ENCODE peak calls at places on chromosome 21, in four cellular contexts. One of them, this sample, is unnamed.

GRCh38 chr21:40568756-40569155 is 278.2 kb downstream of the DSCAM start:
- DNase-seq in GM12878: no peak
- DNase-seq in H1: no peak
- DNase-seq in K562: no peak
- DNase-seq in this sample: no peak

GRCh38 chr21:44765231-44766013 is 36.2 kb downstream of the UBE2G2 start:
- DNase-seq in GM12878: no peak
- DNase-seq in H1: no peak
- DNase-seq in K562: peak; percentile 70
- DNase-seq in this sample: no peak

GRCh38 chr21:43916691-43917514 is 51.9 kb downstream of the AGPAT3 start:
- DNase-seq in GM12878: peak; percentile 71
- DNase-seq in H1: no peak
- DNase-seq in K562: peak; percentile 69
- DNase-seq in this sample: no peak

GRCh38 chr21:30153697-30154340 is 12.8 kb downstream of the CLDN17 start:
- DNase-seq in GM12878: no peak
- DNase-seq in H1: no peak
- DNase-seq in K562: no peak
- DNase-seq in this sample: no peak

GRCh38 chr21:40331182-40331581 is 463.9 kb downstream of the PCP4 start:
- DNase-seq in GM12878: no peak
- DNase-seq in H1: no peak
- DNase-seq in K562: no peak
- DNase-seq in this sample: no peak

GRCh38 chr21:44295646-44296045 is 4.2 kb upstream of the PFKL start:
- DNase-seq in GM12878: no peak
- DNase-seq in H1: no peak
- DNase-seq in K562: no peak
- DNase-seq in this sample: no peak

GRCh38 chr21:16942703-16943102 is 570.1 kb upstream of the CXADR start:
- DNase-seq in GM12878: no peak
- DNase-seq in H1: peak; percentile 43
- DNase-seq in K562: no peak
- DNase-seq in this sample: no peak

GRCh38 chr21:44618909-44619308 is 7.0 kb downstream of the KRTAP10-8 start:
- DNase-seq in GM12878: no peak
- DNase-seq in H1: no peak
- DNase-seq in K562: no peak
- DNase-seq in this sample: no peak

GRCh38 chr21:26438976-26439375 is 134.1 kb downstream of the CYYR1 start:
- DNase-seq in GM12878: no peak
- DNase-seq in H1: no peak
- DNase-seq in K562: no peak
- DNase-seq in this sample: no peak

GRCh38 chr21:15050588-15051377 is 14.0 kb downstream of the NRIP1 start:
- DNase-seq in GM12878: no peak
- DNase-seq in H1: no peak
- DNase-seq in K562: no peak
- DNase-seq in this sample: no peak

GRCh38 chr21:43918385-43918947 is 53.4 kb downstream of the AGPAT3 start:
- DNase-seq in GM12878: no peak
- DNase-seq in H1: no peak
- DNase-seq in K562: no peak
- DNase-seq in this sample: no peak

GRCh38 chr21:44405091-44405947 is 50.0 kb upstream of the LRRC3 start:
- DNase-seq in GM12878: no peak
- DNase-seq in H1: no peak
- DNase-seq in K562: no peak
- DNase-seq in this sample: no peak

GRCh38 chr21:44596068-44596725 is 3.9 kb upstream of the KRTAP10-6 start:
- DNase-seq in GM12878: no peak
- DNase-seq in H1: no peak
- DNase-seq in K562: no peak
- DNase-seq in this sample: no peak

GRCh38 chr21:43340491-43341348 is 86.2 kb downstream of the SIK1 start:
- DNase-seq in GM12878: no peak
- DNase-seq in H1: no peak
- DNase-seq in K562: peak; percentile 54
- DNase-seq in this sample: peak; percentile 51

GRCh38 chr21:25925936-25926335 is 191.2 kb downstream of the GABPA start:
- DNase-seq in GM12878: no peak
- DNase-seq in H1: no peak
- DNase-seq in K562: no peak
- DNase-seq in this sample: no peak

GRCh38 chr21:31682625-31683024 is 23.1 kb downstream of the SOD1 start:
- DNase-seq in GM12878: no peak
- DNase-seq in H1: no peak
- DNase-seq in K562: no peak
- DNase-seq in this sample: no peak

GRCh38 chr21:25895565-25896205 is 160.9 kb downstream of the GABPA start:
- DNase-seq in GM12878: no peak
- DNase-seq in H1: no peak
- DNase-seq in K562: peak; percentile 15
- DNase-seq in this sample: no peak

GRCh38 chr21:14591277-14591876 is 45.3 kb upstream of the SAMSN1 start:
- DNase-seq in GM12878: no peak
- DNase-seq in H1: no peak
- DNase-seq in K562: no peak
- DNase-seq in this sample: no peak

GRCh38 chr21:44304846-44305245 is 5.0 kb downstream of the PFKL start:
- DNase-seq in GM12878: no peak
- DNase-seq in H1: no peak
- DNase-seq in K562: peak; percentile 63
- DNase-seq in this sample: no peak

GRCh38 chr21:15999741-16000140 is 270.0 kb downstream of the USP25 start:
- DNase-seq in GM12878: no peak
- DNase-seq in H1: no peak
- DNase-seq in K562: no peak
- DNase-seq in this sample: no peak

GRCh38 chr21:40345700-40346099 is 478.5 kb downstream of the PCP4 start:
- DNase-seq in GM12878: no peak
- DNase-seq in H1: no peak
- DNase-seq in K562: no peak
- DNase-seq in this sample: no peak

GRCh38 chr21:31589820-31590219 is 69.7 kb upstream of the SOD1 start:
- DNase-seq in GM12878: no peak
- DNase-seq in H1: no peak
- DNase-seq in K562: no peak
- DNase-seq in this sample: no peak

GRCh38 chr21:17539323-17539722 is 26.5 kb downstream of the CXADR start:
- DNase-seq in GM12878: no peak
- DNase-seq in H1: no peak
- DNase-seq in K562: no peak
- DNase-seq in this sample: no peak

GRCh38 chr21:31052489-31053142 is 14.3 kb upstream of the KRTAP19-8 start:
- DNase-seq in GM12878: no peak
- DNase-seq in H1: no peak
- DNase-seq in K562: no peak
- DNase-seq in this sample: no peak

GRCh38 chr21:33033094-33033951 is 7.6 kb downstream of the OLIG2 start:
- DNase-seq in GM12878: no peak
- DNase-seq in H1: no peak
- DNase-seq in K562: no peak
- DNase-seq in this sample: no peak

GRCh38 chr21:33035147-33035546 is 9.4 kb downstream of the OLIG2 start:
- DNase-seq in GM12878: no peak
- DNase-seq in H1: no peak
- DNase-seq in K562: no peak
- DNase-seq in this sample: no peak

GRCh38 chr21:33033961-33034413 is 8.3 kb downstream of the OLIG2 start:
- DNase-seq in GM12878: no peak
- DNase-seq in H1: no peak
- DNase-seq in K562: no peak
- DNase-seq in this sample: no peak

GRCh38 chr21:33039542-33039941 is 13.8 kb downstream of the OLIG2 start:
- DNase-seq in GM12878: no peak
- DNase-seq in H1: no peak
- DNase-seq in K562: no peak
- DNase-seq in this sample: no peak

DNA sequence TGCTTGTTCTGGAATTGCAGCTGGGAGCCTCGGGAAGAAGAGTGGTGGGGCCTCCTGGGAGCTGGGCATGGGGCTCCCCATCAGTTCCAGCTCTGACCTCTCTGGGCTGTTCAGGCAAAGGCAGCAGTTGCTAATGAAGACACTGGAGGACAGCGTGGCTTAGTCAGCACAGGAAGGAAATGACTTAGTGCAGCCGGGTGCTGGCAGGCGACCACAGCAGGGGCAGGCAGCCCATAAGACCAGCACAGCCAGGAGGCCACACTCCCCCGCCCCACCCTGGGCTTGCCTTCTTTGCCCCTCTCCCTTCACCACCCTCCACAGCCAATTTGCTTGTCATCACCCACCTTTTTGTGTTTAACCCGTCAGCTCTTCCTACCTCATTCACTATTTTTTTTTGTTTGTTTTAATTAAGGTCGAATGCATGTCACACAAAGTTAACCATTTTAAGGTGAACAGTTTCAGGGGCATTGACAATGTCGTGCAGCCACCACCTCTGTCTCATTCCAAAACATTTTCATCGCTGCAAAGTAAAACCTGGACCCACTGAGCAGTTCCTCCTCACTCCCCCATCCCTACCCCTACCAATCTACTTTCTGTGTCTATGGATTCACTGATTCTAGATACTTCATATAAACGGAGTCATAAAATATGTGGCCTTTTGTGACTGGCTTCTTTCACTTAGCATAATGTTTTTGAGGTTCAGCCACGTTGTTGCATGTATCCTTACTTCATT is 10.9 kb downstream of the OLIG2 start:
- DNase-seq in GM12878: no peak
- DNase-seq in H1: no peak
- DNase-seq in K562: no peak
- DNase-seq in this sample: no peak
- TF ChIP-seq EGR1 in GM12878: no peak
- TF ChIP-seq EGR1 in H1: no peak
- TF ChIP-seq EGR1 in K562: no peak
- TF ChIP-seq EGR1 in this sample: no peak

DNA sequence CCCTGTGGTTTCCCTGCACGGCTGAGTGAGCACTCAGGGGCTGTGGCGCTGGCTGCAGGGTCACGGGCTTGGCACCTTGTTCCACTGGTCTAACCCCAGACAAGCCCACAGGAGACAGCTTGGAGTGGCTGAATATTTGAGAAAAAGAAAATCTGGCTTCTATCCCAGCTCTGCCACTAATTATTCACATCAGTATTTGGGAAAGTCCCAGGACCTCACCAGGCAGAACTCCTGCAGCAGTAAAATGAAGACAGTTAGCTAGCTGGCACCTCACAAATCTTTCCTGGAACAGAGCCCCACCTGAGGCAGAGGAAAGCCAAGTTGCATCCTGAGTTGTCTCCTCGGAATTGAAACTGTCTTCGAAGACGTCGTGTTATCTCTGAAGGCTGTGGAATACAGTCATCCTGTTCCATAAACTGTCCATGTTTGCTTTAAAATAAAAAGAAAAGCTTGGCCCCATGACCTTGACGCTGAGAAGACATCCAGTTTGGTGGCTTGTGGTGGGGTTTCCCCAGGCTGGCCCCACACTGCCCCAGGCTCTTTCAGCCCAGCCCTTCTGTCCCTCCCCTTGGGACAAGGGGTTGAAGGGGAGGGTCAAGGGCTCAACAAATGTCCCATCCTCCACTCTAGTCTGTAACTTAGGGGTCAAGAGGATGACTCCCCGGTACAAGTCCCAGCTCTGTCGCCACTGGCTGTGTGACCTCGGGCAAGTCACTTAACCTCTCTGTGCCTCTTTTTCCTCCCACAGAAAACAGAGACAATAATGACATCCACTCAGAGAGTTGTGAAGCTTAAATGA is 93.8 kb upstream of the TMPRSS2 start:
- DNase-seq in GM12878: peak; percentile 16
- DNase-seq in H1: no peak
- DNase-seq in K562: no peak
- DNase-seq in this sample: no peak
- TF ChIP-seq POLR2AphosphoS5 in GM12878: no peak
- TF ChIP-seq POLR2AphosphoS5 in H1: no peak
- TF ChIP-seq POLR2AphosphoS5 in K562: no peak
- TF ChIP-seq POLR2AphosphoS5 in this sample: no peak

DNA sequence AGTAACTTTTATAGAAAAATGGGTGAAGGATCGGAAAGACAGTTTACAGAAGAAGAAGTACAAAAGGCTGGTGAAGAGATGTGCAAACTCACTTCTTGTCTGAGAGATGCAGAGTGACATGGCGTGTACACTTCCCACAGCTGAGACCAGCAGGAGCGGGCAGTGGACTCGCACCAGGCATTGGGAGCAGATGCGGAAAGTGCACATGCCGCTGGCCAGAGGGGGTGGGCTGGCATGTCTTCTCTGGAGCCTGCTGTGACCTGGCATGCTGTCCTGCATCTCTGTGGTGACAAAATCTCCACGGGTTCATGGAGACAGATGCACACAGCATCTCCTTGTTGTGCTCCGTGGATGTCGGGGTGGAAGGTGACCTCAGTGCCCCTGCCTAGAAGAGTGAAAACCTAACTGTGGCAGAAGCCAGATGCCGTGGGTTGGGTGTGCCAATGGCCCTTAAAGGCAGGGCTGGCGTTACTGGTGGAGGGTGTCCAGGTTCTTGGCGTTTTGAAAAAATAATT is 128.6 kb upstream of the COL6A1 start:
- DNase-seq in GM12878: no peak
- DNase-seq in H1: no peak
- DNase-seq in K562: no peak
- DNase-seq in this sample: no peak
- TF ChIP-seq EGR1 in GM12878: no peak
- TF ChIP-seq EGR1 in H1: no peak
- TF ChIP-seq EGR1 in K562: no peak
- TF ChIP-seq EGR1 in this sample: no peak

DNA sequence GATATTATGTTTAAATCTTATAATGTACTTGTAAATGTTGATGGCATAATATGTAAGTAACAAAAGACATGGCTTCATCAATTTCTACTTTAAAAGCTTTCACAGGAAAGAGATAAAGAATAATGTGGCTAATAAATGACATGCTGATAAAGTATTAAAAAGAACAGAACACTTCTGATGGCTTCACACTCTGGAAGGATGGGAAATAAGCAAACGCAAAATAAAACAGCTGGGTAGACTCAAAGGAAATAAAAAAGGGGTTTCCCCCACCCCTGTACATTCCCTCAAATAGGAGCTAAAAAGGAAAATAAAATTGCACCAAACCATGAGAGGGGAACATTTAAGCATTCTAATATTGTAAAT is 27.1 kb upstream of the DYRK1A start:
- DNase-seq in GM12878: no peak
- DNase-seq in H1: no peak
- DNase-seq in K562: no peak
- DNase-seq in this sample: no peak
- TF ChIP-seq POLR2AphosphoS5 in GM12878: no peak
- TF ChIP-seq POLR2AphosphoS5 in H1: no peak
- TF ChIP-seq POLR2AphosphoS5 in K562: no peak
- TF ChIP-seq POLR2AphosphoS5 in this sample: no peak

GRCh38 chr21:39079617-39080016 is 103.6 kb downstream of the PSMG1 start:
- DNase-seq in GM12878: no peak
- DNase-seq in H1: no peak
- DNase-seq in K562: peak; percentile 35
- DNase-seq in this sample: no peak
- TF ChIP-seq EGR1 in GM12878: no peak
- TF ChIP-seq EGR1 in H1: no peak
- TF ChIP-seq EGR1 in K562: peak; percentile 67
- TF ChIP-seq EGR1 in this sample: no peak

GRCh38 chr21:33441489-33442477 is 38.0 kb downstream of the TMEM50B start:
- DNase-seq in GM12878: peak; percentile 91
- DNase-seq in H1: no peak
- DNase-seq in K562: peak; percentile 37
- DNase-seq in this sample: no peak
- TF ChIP-seq POLR2AphosphoS5 in GM12878: no peak
- TF ChIP-seq POLR2AphosphoS5 in H1: no peak
- TF ChIP-seq POLR2AphosphoS5 in K562: no peak
- TF ChIP-seq POLR2AphosphoS5 in this sample: no peak

GRCh38 chr21:32719085-32719484 is 8.7 kb downstream of the SYNJ1 start:
- DNase-seq in GM12878: no peak
- DNase-seq in H1: no peak
- DNase-seq in K562: no peak
- DNase-seq in this sample: no peak
- TF ChIP-seq EGR1 in GM12878: no peak
- TF ChIP-seq EGR1 in H1: no peak
- TF ChIP-seq EGR1 in K562: no peak
- TF ChIP-seq EGR1 in this sample: no peak

This sample was measured in HCT116.